ENCODE peak calls at places on chromosomes 5 and 9, in six cellular contexts. One of them, this sample, is unnamed.

GRCh38 chr5:179152941-179153340 is 92.8 kb downstream of the ZNF354C start:
- DNase-seq in ovary: no peak
- DNase-seq in right lobe of liver: no peak
- DNase-seq in CD4-positive, alpha-beta memory T cell: no peak
- DNase-seq in CD8-positive, alpha-beta T cell: no peak
- DNase-seq in cardiac muscle cell: no peak
- DNase-seq in this sample: no peak

GRCh38 chr9:72365525-72366256 is 683 bp upstream of the ZFAND5 start:
- DNase-seq in ovary: peak; percentile 90
- DNase-seq in right lobe of liver: peak; percentile 88
- DNase-seq in CD4-positive, alpha-beta memory T cell: peak; percentile 63
- DNase-seq in CD8-positive, alpha-beta T cell: peak; percentile 19
- DNase-seq in cardiac muscle cell: peak; percentile 85
- DNase-seq in this sample: no peak

GRCh38 chr5:109865636-109866035 is 175.9 kb downstream of the MAN2A1 start:
- DNase-seq in ovary: peak; percentile 15
- DNase-seq in right lobe of liver: no peak
- DNase-seq in CD4-positive, alpha-beta memory T cell: no peak
- DNase-seq in CD8-positive, alpha-beta T cell: no peak
- DNase-seq in cardiac muscle cell: no peak
- DNase-seq in this sample: peak; percentile 80

GRCh38 chr5:66284588-66285342 is 140.7 kb downstream of the SREK1 start:
- DNase-seq in ovary: no peak
- DNase-seq in right lobe of liver: no peak
- DNase-seq in CD4-positive, alpha-beta memory T cell: no peak
- DNase-seq in CD8-positive, alpha-beta T cell: no peak
- DNase-seq in cardiac muscle cell: no peak
- DNase-seq in this sample: no peak

GRCh38 chr5:160008877-160009590 is at the start of gene TTC1:
- DNase-seq in ovary: peak; percentile 96
- DNase-seq in right lobe of liver: peak; percentile 91
- DNase-seq in CD4-positive, alpha-beta memory T cell: peak; percentile 94
- DNase-seq in CD8-positive, alpha-beta T cell: peak; percentile 82
- DNase-seq in cardiac muscle cell: peak; percentile 99
- DNase-seq in this sample: peak; percentile 95

GRCh38 chr9:137222190-137223077 is at the start of gene RNF208:
- DNase-seq in ovary: no peak
- DNase-seq in right lobe of liver: no peak
- DNase-seq in CD4-positive, alpha-beta memory T cell: no peak
- DNase-seq in CD8-positive, alpha-beta T cell: no peak
- DNase-seq in cardiac muscle cell: peak; percentile 57
- DNase-seq in this sample: no peak

GRCh38 chr9:37324261-37324683 is 98.2 kb upstream of the GRHPR start:
- DNase-seq in ovary: no peak
- DNase-seq in right lobe of liver: no peak
- DNase-seq in CD4-positive, alpha-beta memory T cell: no peak
- DNase-seq in CD8-positive, alpha-beta T cell: no peak
- DNase-seq in cardiac muscle cell: peak; percentile 62
- DNase-seq in this sample: no peak

GRCh38 chr5:158451203-158451982 is 592.4 kb upstream of the CLINT1 start:
- DNase-seq in ovary: no peak
- DNase-seq in right lobe of liver: no peak
- DNase-seq in CD4-positive, alpha-beta memory T cell: no peak
- DNase-seq in CD8-positive, alpha-beta T cell: no peak
- DNase-seq in cardiac muscle cell: no peak
- DNase-seq in this sample: no peak

GRCh38 chr5:137015540-137016116 is 483.5 kb downstream of the SPOCK1 start:
- DNase-seq in ovary: no peak
- DNase-seq in right lobe of liver: no peak
- DNase-seq in CD4-positive, alpha-beta memory T cell: no peak
- DNase-seq in CD8-positive, alpha-beta T cell: no peak
- DNase-seq in cardiac muscle cell: no peak
- DNase-seq in this sample: no peak

GRCh38 chr9:109440797-109441287 is 57.3 kb downstream of the PTPN3 start:
- DNase-seq in ovary: no peak
- DNase-seq in right lobe of liver: no peak
- DNase-seq in CD4-positive, alpha-beta memory T cell: peak; percentile 37
- DNase-seq in CD8-positive, alpha-beta T cell: no peak
- DNase-seq in cardiac muscle cell: peak; percentile 77
- DNase-seq in this sample: peak; percentile 42

GRCh38 chr5:93304391-93304790 is 276.6 kb downstream of the NR2F1-AS1 start:
- DNase-seq in ovary: no peak
- DNase-seq in right lobe of liver: no peak
- DNase-seq in CD4-positive, alpha-beta memory T cell: no peak
- DNase-seq in CD8-positive, alpha-beta T cell: no peak
- DNase-seq in cardiac muscle cell: no peak
- DNase-seq in this sample: no peak

GRCh38 chr9:115989816-115990215 is 163.8 kb upstream of the PAPPA start:
- DNase-seq in ovary: no peak
- DNase-seq in right lobe of liver: no peak
- DNase-seq in CD4-positive, alpha-beta memory T cell: no peak
- DNase-seq in CD8-positive, alpha-beta T cell: no peak
- DNase-seq in cardiac muscle cell: no peak
- DNase-seq in this sample: no peak

GRCh38 chr9:132249123-132249522 is 87.3 kb downstream of the NTNG2 start:
- DNase-seq in ovary: no peak
- DNase-seq in right lobe of liver: peak; percentile 65
- DNase-seq in CD4-positive, alpha-beta memory T cell: no peak
- DNase-seq in CD8-positive, alpha-beta T cell: no peak
- DNase-seq in cardiac muscle cell: no peak
- DNase-seq in this sample: no peak

GRCh38 chr5:154627711-154628678 is 127.2 kb upstream of the LARP1 start:
- DNase-seq in ovary: no peak
- DNase-seq in right lobe of liver: no peak
- DNase-seq in CD4-positive, alpha-beta memory T cell: no peak
- DNase-seq in CD8-positive, alpha-beta T cell: no peak
- DNase-seq in cardiac muscle cell: no peak
- DNase-seq in this sample: peak; percentile 38

GRCh38 chr5:133603711-133604110 is 8.6 kb downstream of the FSTL4 start:
- DNase-seq in ovary: no peak
- DNase-seq in right lobe of liver: no peak
- DNase-seq in CD4-positive, alpha-beta memory T cell: no peak
- DNase-seq in CD8-positive, alpha-beta T cell: no peak
- DNase-seq in cardiac muscle cell: no peak
- DNase-seq in this sample: no peak

GRCh38 chr9:18472915-18473314 is 1.0 kb upstream of the ADAMTSL1 start:
- DNase-seq in ovary: peak; percentile 19
- DNase-seq in right lobe of liver: no peak
- DNase-seq in CD4-positive, alpha-beta memory T cell: no peak
- DNase-seq in CD8-positive, alpha-beta T cell: no peak
- DNase-seq in cardiac muscle cell: peak; percentile 40
- DNase-seq in this sample: no peak

GRCh38 chr5:120463991-120464626 is at the start of gene PRR16:
- DNase-seq in ovary: peak; percentile 11
- DNase-seq in right lobe of liver: peak; percentile 33
- DNase-seq in CD4-positive, alpha-beta memory T cell: no peak
- DNase-seq in CD8-positive, alpha-beta T cell: no peak
- DNase-seq in cardiac muscle cell: peak; percentile 88
- DNase-seq in this sample: no peak

GRCh38 chr9:79984429-79985067 is 412.8 kb downstream of the TLE4 start:
- DNase-seq in ovary: no peak
- DNase-seq in right lobe of liver: no peak
- DNase-seq in CD4-positive, alpha-beta memory T cell: no peak
- DNase-seq in CD8-positive, alpha-beta T cell: no peak
- DNase-seq in cardiac muscle cell: no peak
- DNase-seq in this sample: peak; percentile 5

GRCh38 chr5:170861855-170862766 is at the start of gene RANBP17:
- DNase-seq in ovary: peak; percentile 16
- DNase-seq in right lobe of liver: peak; percentile 78
- DNase-seq in CD4-positive, alpha-beta memory T cell: no peak
- DNase-seq in CD8-positive, alpha-beta T cell: no peak
- DNase-seq in cardiac muscle cell: peak; percentile 89
- DNase-seq in this sample: peak; percentile 60

GRCh38 chr5:102754499-102755424 is at the start of gene PAM:
- DNase-seq in ovary: peak; percentile 72
- DNase-seq in right lobe of liver: peak; percentile 83
- DNase-seq in CD4-positive, alpha-beta memory T cell: peak; percentile 71
- DNase-seq in CD8-positive, alpha-beta T cell: peak; percentile 38
- DNase-seq in cardiac muscle cell: peak; percentile 89
- DNase-seq in this sample: peak; percentile 56

GRCh38 chr5:24177821-24178220 is 467.0 kb downstream of the CDH10 start:
- DNase-seq in ovary: no peak
- DNase-seq in right lobe of liver: no peak
- DNase-seq in CD4-positive, alpha-beta memory T cell: no peak
- DNase-seq in CD8-positive, alpha-beta T cell: no peak
- DNase-seq in cardiac muscle cell: no peak
- DNase-seq in this sample: no peak

GRCh38 chr9:90038778-90039177 is 434.0 kb downstream of the GADD45G start:
- DNase-seq in ovary: no peak
- DNase-seq in right lobe of liver: no peak
- DNase-seq in CD4-positive, alpha-beta memory T cell: no peak
- DNase-seq in CD8-positive, alpha-beta T cell: no peak
- DNase-seq in cardiac muscle cell: no peak
- DNase-seq in this sample: no peak

DNA sequence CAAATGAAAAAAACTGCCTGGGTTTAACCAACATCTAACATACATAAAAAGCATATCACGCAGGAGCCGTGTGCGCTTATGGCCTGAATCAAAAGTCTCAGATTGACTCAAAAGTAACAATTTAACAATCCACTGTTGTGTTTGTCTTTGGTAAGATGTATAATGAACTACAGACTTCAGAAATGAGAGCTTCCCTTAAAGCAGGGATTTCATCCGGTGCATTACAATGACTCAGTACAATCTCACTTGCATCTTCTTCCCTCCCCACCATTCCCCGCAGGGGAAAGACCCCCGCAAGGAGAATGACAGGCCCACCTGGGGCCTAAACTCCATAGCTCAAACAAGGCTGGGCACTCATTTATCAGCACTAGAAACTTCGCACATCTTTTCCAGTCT is 1.4 kb downstream of the ZFR start:
- DNase-seq in ovary: no peak
- DNase-seq in right lobe of liver: no peak
- DNase-seq in CD4-positive, alpha-beta memory T cell: peak; percentile 0
- DNase-seq in CD8-positive, alpha-beta T cell: no peak
- DNase-seq in cardiac muscle cell: no peak
- DNase-seq in this sample: peak; percentile 38
- H3K4me1 ChIP-seq in ovary: peaks cover 4% of the 10 kb centered on the region
- H3K4me1 ChIP-seq in right lobe of liver: peaks cover 19% of the 10 kb centered on the region
- H3K4me1 ChIP-seq in CD4-positive, alpha-beta memory T cell: peaks cover 55% of the 10 kb centered on the region
- H3K4me1 ChIP-seq in CD8-positive, alpha-beta T cell: peaks cover 43% of the 10 kb centered on the region
- H3K4me1 ChIP-seq in cardiac muscle cell: peaks cover 15% of the 10 kb centered on the region
- H3K4me1 ChIP-seq in this sample: peaks cover 11% of the 10 kb centered on the region

GRCh38 chr9:95015569-95015968 is 289.1 kb downstream of the AOPEP start:
- DNase-seq in ovary: no peak
- DNase-seq in right lobe of liver: no peak
- DNase-seq in CD4-positive, alpha-beta memory T cell: no peak
- DNase-seq in CD8-positive, alpha-beta T cell: no peak
- DNase-seq in cardiac muscle cell: no peak
- DNase-seq in this sample: no peak

GRCh38 chr9:95014917-95015316 is 288.4 kb downstream of the AOPEP start:
- DNase-seq in ovary: no peak
- DNase-seq in right lobe of liver: no peak
- DNase-seq in CD4-positive, alpha-beta memory T cell: no peak
- DNase-seq in CD8-positive, alpha-beta T cell: no peak
- DNase-seq in cardiac muscle cell: no peak
- DNase-seq in this sample: no peak

GRCh38 chr9:95010431-95010838 is 283.9 kb downstream of the AOPEP start:
- DNase-seq in ovary: no peak
- DNase-seq in right lobe of liver: no peak
- DNase-seq in CD4-positive, alpha-beta memory T cell: no peak
- DNase-seq in CD8-positive, alpha-beta T cell: no peak
- DNase-seq in cardiac muscle cell: no peak
- DNase-seq in this sample: no peak

GRCh38 chr9:95012035-95012708 is 285.7 kb downstream of the AOPEP start:
- DNase-seq in ovary: no peak
- DNase-seq in right lobe of liver: no peak
- DNase-seq in CD4-positive, alpha-beta memory T cell: no peak
- DNase-seq in CD8-positive, alpha-beta T cell: no peak
- DNase-seq in cardiac muscle cell: no peak
- DNase-seq in this sample: no peak

GRCh38 chr9:95012902-95013301 is 286.4 kb downstream of the AOPEP start:
- DNase-seq in ovary: no peak
- DNase-seq in right lobe of liver: no peak
- DNase-seq in CD4-positive, alpha-beta memory T cell: no peak
- DNase-seq in CD8-positive, alpha-beta T cell: no peak
- DNase-seq in cardiac muscle cell: no peak
- DNase-seq in this sample: no peak
- H3K27ac ChIP-seq in ovary: no peak overlapping the region
- H3K27ac ChIP-seq in right lobe of liver: no peak overlapping the region
- H3K27ac ChIP-seq in CD4-positive, alpha-beta memory T cell: no peak overlapping the region
- H3K27ac ChIP-seq in CD8-positive, alpha-beta T cell: no peak overlapping the region
- H3K27ac ChIP-seq in cardiac muscle cell: no peak overlapping the region
- H3K27ac ChIP-seq in this sample: peak overlapping the region; percentile 19

GRCh38 chr9:134230942-134231325 is 66.6 kb upstream of the RNU6ATAC start:
- DNase-seq in ovary: no peak
- DNase-seq in right lobe of liver: peak; percentile 37
- DNase-seq in CD4-positive, alpha-beta memory T cell: no peak
- DNase-seq in CD8-positive, alpha-beta T cell: no peak
- DNase-seq in cardiac muscle cell: no peak
- DNase-seq in this sample: no peak

GRCh38 chr9:134230092-134230941 is 66.0 kb upstream of the RNU6ATAC start:
- DNase-seq in ovary: no peak
- DNase-seq in right lobe of liver: no peak
- DNase-seq in CD4-positive, alpha-beta memory T cell: no peak
- DNase-seq in CD8-positive, alpha-beta T cell: no peak
- DNase-seq in cardiac muscle cell: no peak
- DNase-seq in this sample: no peak

GRCh38 chr9:134228649-134229048 is 64.3 kb upstream of the RNU6ATAC start:
- DNase-seq in ovary: no peak
- DNase-seq in right lobe of liver: no peak
- DNase-seq in CD4-positive, alpha-beta memory T cell: no peak
- DNase-seq in CD8-positive, alpha-beta T cell: no peak
- DNase-seq in cardiac muscle cell: no peak
- DNase-seq in this sample: no peak

GRCh38 chr9:134231330-134231745 is 67.0 kb upstream of the RNU6ATAC start:
- DNase-seq in ovary: no peak
- DNase-seq in right lobe of liver: peak; percentile 39
- DNase-seq in CD4-positive, alpha-beta memory T cell: no peak
- DNase-seq in CD8-positive, alpha-beta T cell: no peak
- DNase-seq in cardiac muscle cell: no peak
- DNase-seq in this sample: no peak

DNA sequence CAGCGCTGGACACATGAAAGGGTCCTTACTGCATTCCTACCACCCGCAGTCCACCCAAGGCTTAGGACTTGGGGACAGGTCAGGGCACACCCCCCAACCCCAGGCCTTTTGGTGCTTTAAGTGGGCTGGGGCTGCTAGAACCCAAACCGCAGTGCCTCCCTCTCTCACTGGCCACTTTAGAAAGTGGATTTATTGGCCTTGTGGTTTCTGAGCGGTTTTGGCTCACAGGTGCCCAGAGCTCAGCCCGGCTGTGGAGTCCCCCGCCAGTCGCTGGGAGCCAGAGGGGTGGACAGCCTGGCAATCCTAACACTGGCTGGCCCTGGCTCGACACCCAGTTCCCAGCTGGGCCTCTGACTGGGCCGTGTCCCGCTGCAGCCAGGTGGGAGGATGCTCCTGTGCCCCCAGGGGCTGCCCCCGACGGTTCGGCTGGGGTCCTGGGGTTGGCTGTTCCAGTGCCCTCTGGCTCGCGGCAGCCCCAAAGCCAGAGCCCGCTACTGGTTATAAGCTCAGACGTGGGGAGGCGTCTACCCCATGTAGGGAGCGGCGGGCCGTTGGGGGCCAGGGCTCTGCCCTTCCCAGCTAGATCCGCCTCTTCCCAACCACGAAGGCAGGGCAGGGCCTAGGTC is 65.2 kb upstream of the RNU6ATAC start:
- DNase-seq in ovary: no peak
- DNase-seq in right lobe of liver: no peak
- DNase-seq in CD4-positive, alpha-beta memory T cell: no peak
- DNase-seq in CD8-positive, alpha-beta T cell: no peak
- DNase-seq in cardiac muscle cell: no peak
- DNase-seq in this sample: no peak
- H3K27me3 ChIP-seq in ovary: no peaks in the 10 kb centered on the region
- H3K27me3 ChIP-seq in right lobe of liver: no peaks in the 10 kb centered on the region
- H3K27me3 ChIP-seq in CD4-positive, alpha-beta memory T cell: no peaks in the 10 kb centered on the region
- H3K27me3 ChIP-seq in CD8-positive, alpha-beta T cell: no peaks in the 10 kb centered on the region
- H3K27me3 ChIP-seq in cardiac muscle cell: no peaks in the 10 kb centered on the region
- H3K27me3 ChIP-seq in this sample: peaks cover 49% of the 10 kb centered on the region

GRCh38 chr5:92092239-92092638 is 709.1 kb upstream of the ARRDC3 start:
- DNase-seq in ovary: no peak
- DNase-seq in right lobe of liver: no peak
- DNase-seq in CD4-positive, alpha-beta memory T cell: no peak
- DNase-seq in CD8-positive, alpha-beta T cell: no peak
- DNase-seq in cardiac muscle cell: no peak
- DNase-seq in this sample: no peak
- H3K4me1 ChIP-seq in ovary: no peaks in the 10 kb centered on the region
- H3K4me1 ChIP-seq in right lobe of liver: no peaks in the 10 kb centered on the region
- H3K4me1 ChIP-seq in CD4-positive, alpha-beta memory T cell: no peaks in the 10 kb centered on the region
- H3K4me1 ChIP-seq in CD8-positive, alpha-beta T cell: no peaks in the 10 kb centered on the region
- H3K4me1 ChIP-seq in cardiac muscle cell: no peaks in the 10 kb centered on the region
- H3K4me1 ChIP-seq in this sample: no peaks in the 10 kb centered on the region